ENCODE peak calls at places on chromosomes 4 and X, in nine cellular contexts. Z is K562, S is right cardiac atrium, T is uterus, C is HCT116, P is colonic mucosa, O is astrocyte of the spinal cord, N is skeletal muscle cell, D is GM06990. U is an unnamed sample.

GRCh38 chr4:134906404-134907023 is 704.9 kb upstream of the PABPC4L start:
- DNase-seq in Z (no peak), S (no peak), T (no peak), C (no peak), P (no peak), O (peak), N (no peak), D (no peak), U (no peak)

GRCh38 chr4:7768736-7769135 is 170.9 kb downstream of the AFAP1 start:
- DNase-seq in Z (no peak), S (peak), T (no peak), C (no peak), P (no peak), O (no peak), N (no peak), D (no peak), U (no peak)

GRCh38 chrX:40757058-40757457 is 21.7 kb upstream of the MED14 start:
- DNase-seq in Z (no peak), S (no peak), T (no peak), C (no peak), P (no peak), O (no peak), N (no peak), D (no peak), U (no peak)

GRCh38 chr4:142222127-142222526 is 585.7 kb downstream of the IL15 start:
- DNase-seq in Z (no peak), S (no peak), T (no peak), C (no peak), P (no peak), O (no peak), N (no peak), D (no peak), U (no peak)

GRCh38 chr4:145530662-145531061 is 49.0 kb downstream of the SMAD1 start:
- DNase-seq in Z (no peak), S (no peak), T (no peak), C (no peak), P (no peak), O (no peak), N (no peak), D (no peak), U (no peak)

GRCh38 chr4:114598191-114599121 is at the start of gene UGT8:
- DNase-seq in Z (peak), S (peak), T (no peak), C (peak), P (peak), O (peak), N (no peak), D (peak), U (no peak)

GRCh38 chr4:27288496-27288895 is 427.9 kb downstream of the STIM2 start:
- DNase-seq in Z (no peak), S (no peak), T (no peak), C (no peak), P (no peak), O (no peak), N (no peak), D (no peak), U (no peak)

GRCh38 chr4:88705805-88706518 is 8.3 kb upstream of the NAP1L5 start:
- DNase-seq in Z (no peak), S (no peak), T (no peak), C (no peak), P (no peak), O (peak), N (no peak), D (no peak), U (no peak)

GRCh38 chrX:103615781-103616180 is 8.0 kb downstream of the TCEAL3 start:
- DNase-seq in Z (no peak), S (no peak), T (no peak), C (no peak), P (no peak), O (peak), N (no peak), D (no peak), U (no peak)

GRCh38 chrX:9311411-9312160 is 153.3 kb upstream of the TBL1X start:
- DNase-seq in Z (no peak), S (no peak), T (no peak), C (no peak), P (no peak), O (no peak), N (no peak), D (no peak), U (no peak)

GRCh38 chrX:112840382-112841113 is at the start of gene AMOT:
- DNase-seq in Z (peak), S (peak), T (peak), C (peak), P (peak), O (peak), N (no peak), D (peak), U (peak)

GRCh38 chr4:182756161-182756690 is 161.0 kb downstream of the DCTD start:
- DNase-seq in Z (no peak), S (no peak), T (no peak), C (no peak), P (no peak), O (no peak), N (no peak), D (no peak), U (no peak)

GRCh38 chrX:141642979-141643378 is 53.5 kb downstream of the SPANXA2 start:
- DNase-seq in Z (no peak), S (no peak), T (no peak), C (no peak), P (no peak), O (peak), N (peak), D (no peak), U (no peak)

GRCh38 chr4:140233811-140234696 is 80.1 kb upstream of the MAML3 start:
- DNase-seq in Z (no peak), S (no peak), T (peak), C (no peak), P (no peak), O (peak), N (peak), D (no peak), U (no peak)

GRCh38 chr4:18020145-18020670 is 1.3 kb downstream of the LCORL start:
- DNase-seq in Z (peak), S (peak), T (no peak), C (no peak), P (peak), O (peak), N (no peak), D (peak), U (no peak)

GRCh38 chrX:43971966-43972961 is 926 bp downstream of the NDP start:
- DNase-seq in Z (no peak), S (no peak), T (no peak), C (no peak), P (no peak), O (peak), N (no peak), D (no peak), U (no peak)
- H3K4me3 ChIP-seq in Z (no peak), S (peak), T (peak), C (no peak), P (no peak), O (peak), N (peak), D (no peak), U (no peak)

GRCh38 chr4:54067163-54067562 is 2.8 kb upstream of the CHIC2 start:
- DNase-seq in Z (no peak), S (peak), T (peak), C (peak), P (peak), O (peak), N (peak), D (no peak), U (no peak)
- H3K4me3 ChIP-seq in Z (no peak), S (no peak), T (no peak), C (peak), P (no peak), O (no peak), N (no peak), D (no peak), U (no peak)

DNA sequence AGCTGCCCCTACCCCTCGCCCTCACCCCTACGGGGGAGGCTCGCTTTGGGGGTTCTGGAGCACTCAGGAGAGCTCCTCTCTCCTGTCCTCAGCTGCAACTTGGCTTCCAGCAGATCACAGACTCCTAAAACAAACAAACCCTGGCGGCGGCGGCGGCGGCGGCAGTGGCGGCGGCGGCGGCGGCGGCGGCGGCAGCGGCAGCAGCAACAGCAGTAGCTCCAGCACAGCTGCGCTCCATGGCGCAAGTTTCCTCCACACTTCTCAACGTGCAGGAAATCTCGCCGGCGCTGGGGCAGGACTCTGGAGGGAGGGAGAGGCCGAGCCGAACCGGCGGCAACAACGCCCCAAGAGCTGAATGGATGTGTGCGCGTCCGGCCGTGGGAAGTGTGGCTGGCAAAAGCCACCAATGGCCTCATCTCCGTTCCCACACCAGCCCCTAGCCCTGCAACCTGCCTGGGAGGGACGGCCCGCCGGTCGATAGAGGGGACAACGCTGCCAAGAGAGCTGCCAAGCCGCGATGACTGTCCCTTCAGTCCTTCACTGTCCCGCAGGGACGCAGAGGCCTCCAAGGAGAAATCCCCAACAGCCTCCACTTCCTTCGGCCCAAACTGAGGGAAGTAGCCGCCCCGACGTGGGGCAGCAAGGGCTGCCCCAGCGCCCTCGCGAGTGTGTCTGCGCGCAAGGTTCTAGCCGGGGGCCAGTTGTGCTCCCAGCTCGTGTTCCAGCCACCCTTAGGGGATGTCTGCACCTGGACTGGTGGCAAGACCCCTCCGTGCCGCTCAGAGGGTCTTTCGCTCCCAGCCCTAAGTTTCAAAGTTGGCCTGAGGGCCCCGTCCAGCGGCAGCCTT is 775 bp downstream of the SHROOM4 start:
- DNase-seq in Z (no peak), S (peak), T (peak), C (no peak), P (peak), O (peak), N (no peak), D (no peak), U (no peak)
- H3K4me3 ChIP-seq in Z (no peak), S (peak), T (peak), C (peak), P (peak), O (peak), N (peak), D (no peak), U (no peak)

GRCh38 chr4:52714597-52715254 is 36.5 kb downstream of the ERVMER34-1 start:
- DNase-seq in Z (no peak), S (no peak), T (no peak), C (no peak), P (no peak), O (no peak), N (no peak), D (no peak), U (no peak)
- H3K4me3 ChIP-seq in Z (peak), S (no peak), T (no peak), C (no peak), P (no peak), O (no peak), N (no peak), D (peak), U (no peak)

DNA sequence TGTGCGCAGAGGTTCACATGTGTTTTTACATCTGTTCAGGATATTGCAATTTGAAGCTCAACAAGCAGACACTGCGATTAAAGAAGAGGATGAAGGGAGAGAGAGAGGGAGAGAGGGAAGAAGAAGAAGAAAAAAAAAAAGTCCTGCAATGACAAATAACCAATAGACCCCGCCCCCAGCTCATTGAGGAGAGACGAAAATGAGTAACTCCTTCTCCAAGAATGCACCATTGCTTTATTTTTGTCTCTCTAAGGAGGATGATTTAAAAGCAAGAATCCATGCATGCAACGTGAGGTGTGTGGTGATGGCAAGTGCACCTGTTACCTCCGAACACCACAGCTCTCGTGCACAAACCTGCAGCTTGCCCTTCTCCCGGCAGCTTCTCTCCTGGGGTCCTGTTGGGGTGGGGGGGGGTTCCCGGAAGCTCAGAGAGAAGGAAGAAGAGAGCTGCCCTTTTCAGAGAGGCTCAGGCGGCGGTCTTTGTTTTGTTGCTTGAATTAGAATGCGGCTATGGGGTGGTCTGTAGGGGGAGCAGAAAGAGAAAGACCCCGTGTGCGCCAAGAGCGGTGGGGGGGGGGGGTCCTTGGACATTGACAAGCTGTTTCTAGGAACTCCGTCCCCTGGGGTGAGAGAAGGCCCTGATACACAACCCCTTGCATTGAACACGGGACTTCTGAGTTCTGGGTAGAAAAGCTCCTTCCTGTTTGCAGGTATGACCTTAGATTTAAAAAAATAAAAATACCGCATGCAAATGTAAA is 100.7 kb downstream of the CRLF2 start:
- DNase-seq in Z (no peak), S (no peak), T (no peak), C (no peak), P (no peak), O (no peak), N (no peak), D (no peak), U (no peak)
- H3K4me3 ChIP-seq in Z (no peak), S (no peak), T (no peak), C (no peak), P (no peak), O (no peak), N (no peak), D (no peak), U (no peak)

DNA sequence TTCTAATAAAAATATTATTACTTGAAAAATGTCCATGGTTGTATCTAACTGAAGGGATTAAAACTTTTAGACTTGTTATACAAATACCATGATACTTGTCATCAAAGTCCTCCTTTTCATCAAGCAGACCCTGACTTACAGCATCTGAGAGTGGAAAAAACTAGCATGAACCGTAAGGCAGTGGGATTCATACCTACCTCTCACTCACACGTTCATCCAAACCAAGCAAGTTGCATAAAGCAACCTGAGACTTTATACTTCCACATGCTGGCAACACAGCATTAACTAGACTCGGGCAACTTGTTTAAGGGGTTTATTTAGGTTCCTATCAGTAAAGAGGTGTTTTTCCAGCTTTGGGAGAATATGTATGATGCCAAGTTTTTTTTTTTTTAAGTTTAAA is 22.6 kb upstream of the TLR7 start:
- DNase-seq in Z (no peak), S (no peak), T (no peak), C (no peak), P (no peak), O (no peak), N (no peak), D (no peak), U (no peak)
- H3K4me3 ChIP-seq in Z (no peak), S (no peak), T (no peak), C (no peak), P (no peak), O (no peak), N (no peak), D (peak), U (peak)

U was measured in effector memory CD4-positive, alpha-beta T cell.